ENCODE peak calls at places on chromosomes 6 and 20, in five cellular contexts. R is Panc1; I is lower leg skin; E is Peyer's patch; S is CD8-positive, alpha-beta T cell. D is an unnamed sample.

GRCh38 chr6:144335914-144336313 is 50.8 kb downstream of the UTRN start:
- DNase-seq in I (no peak), R (no peak), E (no peak), S (peak), D (no peak)

GRCh38 chr6:154815938-154816820 is 83.0 kb downstream of the SCAF8 start:
- DNase-seq in I (no peak), E (no peak), R (no peak), S (no peak), D (no peak)

GRCh38 chr6:105985816-105986632 is 100.1 kb upstream of the PRDM1 start:
- DNase-seq in I (no peak), R (no peak), E (no peak), S (no peak), D (no peak)

GRCh38 chr20:24784607-24785006 is 164.5 kb upstream of the CST7 start:
- DNase-seq in I (no peak), E (no peak), S (no peak), R (no peak), D (no peak)

GRCh38 chr6:30091577-30092381 is 16.2 kb upstream of the RNF39 start:
- DNase-seq in S (no peak), I (no peak), E (peak), R (no peak), D (no peak)

GRCh38 chr6:89895273-89895874 is 1.1 kb downstream of the GJA10 start:
- DNase-seq in E (no peak), S (no peak), R (no peak), I (peak), D (no peak)

GRCh38 chr6:47292944-47293343 is 16.8 kb downstream of the TNFRSF21 start:
- DNase-seq in S (no peak), R (peak), E (no peak), I (no peak), D (no peak)

GRCh38 chr6:13624871-13625288 is 9.7 kb downstream of the NOL7 start:
- DNase-seq in E (no peak), S (peak), I (no peak), R (peak), D (peak)

GRCh38 chr20:45248609-45249008 is 5.8 kb downstream of the SLPI start:
- DNase-seq in I (no peak), S (no peak), R (no peak), E (no peak), D (no peak)

GRCh38 chr6:107658920-107659879 is 164.9 kb downstream of the SCML4 start:
- DNase-seq in S (no peak), I (no peak), E (no peak), R (no peak), D (no peak)

GRCh38 chr20:49938173-49939163 is 2.3 kb downstream of the RNF114 start:
- DNase-seq in I (peak), E (no peak), R (no peak), S (no peak), D (no peak)

GRCh38 chr6:152380993-152381898 is 255.9 kb downstream of the SYNE1 start:
- DNase-seq in E (peak), R (peak), S (no peak), I (peak), D (no peak)

GRCh38 chr6:111605100-111605748 is 454 bp downstream of the TRAF3IP2 start:
- DNase-seq in S (peak), E (peak), I (peak), R (no peak), D (peak)

GRCh38 chr20:62209850-62210495 is 10.1 kb downstream of the HRH3 start:
- DNase-seq in S (no peak), R (no peak), I (no peak), E (no peak), D (peak)

GRCh38 chr20:16106191-16106849 is 466.9 kb downstream of the KIF16B start:
- DNase-seq in R (no peak), E (no peak), S (no peak), I (no peak), D (no peak)

GRCh38 chr20:16020971-16021370 is 552.3 kb downstream of the KIF16B start:
- DNase-seq in E (no peak), I (no peak), S (no peak), R (no peak), D (no peak)

GRCh38 chr6:55953384-55953783 is 78.0 kb upstream of the BMP5 start:
- DNase-seq in R (peak), S (no peak), E (no peak), I (no peak), D (no peak)

GRCh38 chr20:44180814-44181213 is 6.2 kb downstream of the JPH2 start:
- DNase-seq in I (no peak), E (no peak), R (no peak), S (no peak), D (no peak)

GRCh38 chr20:24479106-24479505 is 9.7 kb downstream of the SYNDIG1 start:
- DNase-seq in E (no peak), R (no peak), I (peak), S (no peak), D (no peak)

GRCh38 chr6:117384659-117385058 is 41.1 kb downstream of the ROS1 start:
- DNase-seq in R (no peak), I (no peak), S (no peak), E (no peak), D (no peak)

GRCh38 chr20:47244451-47244850 is 112.0 kb downstream of the ZMYND8 start:
- DNase-seq in I (no peak), E (no peak), R (no peak), S (no peak), D (no peak)

GRCh38 chr20:6908673-6909072 is 141.2 kb downstream of the BMP2 start:
- DNase-seq in R (no peak), S (no peak), E (no peak), I (no peak), D (no peak)

GRCh38 chr6:124982669-124983068 is 20.4 kb downstream of the RNF217 start:
- DNase-seq in E (no peak), R (no peak), S (no peak), I (no peak), D (no peak)

GRCh38 chr6:75611702-75612375 is 10.2 kb downstream of the SENP6 start:
- DNase-seq in R (no peak), S (peak), I (no peak), E (no peak), D (no peak)

GRCh38 chr6:80214436-80215022 is 108.1 kb downstream of the BCKDHB start:
- DNase-seq in S (peak), R (peak), I (no peak), E (no peak), D (peak)

GRCh38 chr6:161195418-161195817 is 78.4 kb downstream of the AGPAT4 start:
- DNase-seq in E (no peak), R (no peak), I (no peak), S (no peak), D (no peak)

GRCh38 chr6:3251462-3252314 is 7.1 kb upstream of the PSMG4 start:
- DNase-seq in E (peak), I (peak), R (peak), S (peak), D (peak)

DNA sequence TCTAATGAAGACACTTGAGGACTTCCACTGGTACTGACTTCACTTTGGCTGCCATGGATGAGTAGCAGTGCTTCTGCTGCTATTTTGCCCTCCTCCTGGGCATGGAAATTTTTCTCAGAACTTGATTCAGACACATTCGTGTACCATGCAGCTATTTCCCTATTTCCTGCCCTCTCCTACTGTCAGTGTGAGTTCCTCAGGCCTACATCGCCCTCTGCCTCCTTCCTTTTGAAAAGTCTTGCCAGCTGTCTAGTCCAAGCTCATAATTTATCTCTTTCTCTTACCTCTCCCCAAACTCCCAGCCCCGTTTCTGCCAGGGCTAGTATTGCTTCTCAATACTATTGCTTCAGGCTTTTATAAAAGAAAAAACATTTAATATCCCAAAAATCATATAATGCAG is 470.2 kb downstream of the ADGRB3 start:
- DNase-seq in E (no peak), I (no peak), S (no peak), R (no peak), D (no peak)
- TF ChIP-seq CTCF in E (no peak), I (no peak), S (no peak), R (peak), D (no peak)

DNA sequence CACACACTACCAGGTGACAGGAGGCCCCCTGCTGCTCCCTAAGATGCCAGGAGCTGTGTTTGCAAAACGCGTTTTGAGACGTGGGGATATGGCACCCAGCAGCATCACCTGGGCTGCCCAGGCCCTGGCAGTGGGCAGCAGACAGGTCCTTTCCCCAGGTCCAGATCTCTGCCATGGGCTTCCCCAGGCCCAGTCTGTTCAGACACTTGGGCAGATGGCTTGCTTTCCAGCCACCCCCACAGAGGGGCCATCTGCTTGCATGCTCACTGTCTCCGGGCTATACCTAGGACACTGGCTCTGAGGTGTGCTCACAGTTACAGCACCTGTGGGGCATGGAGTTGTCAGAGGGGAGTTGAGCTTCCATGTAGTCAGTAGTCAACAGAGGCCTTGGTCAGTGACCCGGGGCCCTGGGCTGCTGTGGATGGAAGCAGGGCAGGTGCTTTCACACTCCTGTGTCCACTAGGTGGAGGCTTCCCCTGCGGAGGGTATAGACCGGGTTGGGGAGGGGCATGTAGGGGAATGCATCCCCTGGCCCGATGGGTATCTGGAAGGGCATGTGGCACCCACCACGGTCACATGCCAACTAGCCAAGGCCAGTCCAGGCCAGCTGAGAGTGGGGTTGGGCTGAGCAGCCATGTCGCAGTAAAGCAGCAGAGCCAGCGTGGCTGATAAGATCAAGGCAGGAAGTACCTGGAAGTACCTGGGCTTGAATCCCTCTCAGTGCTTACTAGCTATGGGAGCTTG is 185.4 kb upstream of the SLC24A3 start:
- DNase-seq in E (no peak), R (no peak), I (peak), S (no peak), D (no peak)
- TF ChIP-seq CTCF in E (no peak), R (no peak), I (no peak), S (no peak), D (no peak)

GRCh38 chr20:1325173-1326030 is 3.5 kb downstream of the SDCBP2 start:
- DNase-seq in R (peak), E (peak), I (peak), S (peak), D (peak)
- TF ChIP-seq CTCF in R (no peak), E (peak), I (no peak), S (no peak), D (no peak)

GRCh38 chr6:157557541-157557940 is 176.6 kb downstream of the ZDHHC14 start:
- DNase-seq in I (no peak), S (no peak), E (no peak), R (no peak), D (peak)

GRCh38 chr6:157554747-157555146 is 173.8 kb downstream of the ZDHHC14 start:
- DNase-seq in R (no peak), I (peak), E (no peak), S (no peak), D (no peak)

GRCh38 chr6:157556671-157557430 is 175.9 kb downstream of the ZDHHC14 start:
- DNase-seq in E (no peak), S (no peak), R (no peak), I (peak), D (no peak)

GRCh38 chr6:157558049-157558448 is 177.1 kb downstream of the ZDHHC14 start:
- DNase-seq in S (no peak), I (peak), E (no peak), R (no peak), D (no peak)

GRCh38 chr6:157555795-157556645 is 175.0 kb downstream of the ZDHHC14 start:
- DNase-seq in E (no peak), I (peak), S (no peak), R (no peak), D (no peak)
- TF ChIP-seq CTCF in E (no peak), I (no peak), S (no peak), R (no peak), D (no peak)

DNA sequence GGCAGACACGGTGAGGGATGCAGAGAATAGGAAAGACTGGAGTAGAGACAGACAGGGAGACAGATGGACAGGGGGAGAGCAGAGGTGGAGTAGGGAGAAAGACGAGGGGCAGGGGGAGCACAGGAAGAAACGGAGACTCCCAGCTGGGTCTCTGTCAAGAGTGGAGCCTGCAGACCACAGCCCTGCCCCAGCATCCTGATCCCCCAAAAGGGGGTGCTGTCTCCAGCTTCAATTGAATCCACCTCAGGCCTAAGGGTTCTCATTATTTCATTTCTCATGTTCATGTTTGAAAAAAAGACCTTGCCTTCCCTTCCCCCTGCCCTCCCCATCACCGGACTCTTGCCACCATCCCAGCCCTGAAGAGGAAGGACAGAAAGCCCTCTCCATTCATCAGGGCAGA is 98.1 kb downstream of the CDC5L start:
- DNase-seq in E (no peak), R (no peak), S (no peak), I (no peak), D (no peak)
- TF ChIP-seq CTCF in E (no peak), R (no peak), S (no peak), I (no peak), D (no peak)

D was measured in GM20000.